ENCODE peak calls at places on chromosomes 3 and 15, in six cellular contexts. One of them, this sample, is unnamed.

GRCh38 chr3:169241928-169242751 is 421.4 kb downstream of the MECOM start:
- DNase-seq in fibroblast of the aortic adventitia: peak; percentile 88
- DNase-seq in NAMALWA: no peak
- DNase-seq in brain microvascular endothelial cell: peak; percentile 86
- DNase-seq in left ventricle myocardium superior: peak; percentile 59
- DNase-seq in ascending aorta: no peak
- DNase-seq in this sample: peak; percentile 52

GRCh38 chr3:120438971-120439370 is 11.8 kb downstream of the FSTL1 start:
- DNase-seq in NAMALWA: no peak
- DNase-seq in fibroblast of the aortic adventitia: peak; percentile 95
- DNase-seq in brain microvascular endothelial cell: peak; percentile 95
- DNase-seq in left ventricle myocardium superior: peak; percentile 65
- DNase-seq in ascending aorta: no peak
- DNase-seq in this sample: no peak

GRCh38 chr3:105878061-105878460 is 9.2 kb upstream of the CBLB start:
- DNase-seq in ascending aorta: no peak
- DNase-seq in left ventricle myocardium superior: no peak
- DNase-seq in brain microvascular endothelial cell: no peak
- DNase-seq in NAMALWA: no peak
- DNase-seq in fibroblast of the aortic adventitia: peak; percentile 73
- DNase-seq in this sample: no peak

GRCh38 chr3:29585368-29585767 is 304.5 kb downstream of the RBMS3 start:
- DNase-seq in brain microvascular endothelial cell: no peak
- DNase-seq in fibroblast of the aortic adventitia: no peak
- DNase-seq in NAMALWA: no peak
- DNase-seq in ascending aorta: no peak
- DNase-seq in left ventricle myocardium superior: no peak
- DNase-seq in this sample: no peak

GRCh38 chr3:26353052-26353451 is 269.5 kb upstream of the LRRC3B start:
- DNase-seq in fibroblast of the aortic adventitia: no peak
- DNase-seq in NAMALWA: no peak
- DNase-seq in left ventricle myocardium superior: no peak
- DNase-seq in ascending aorta: no peak
- DNase-seq in brain microvascular endothelial cell: no peak
- DNase-seq in this sample: no peak

GRCh38 chr3:62445267-62445666 is 71.9 kb upstream of the FEZF2 start:
- DNase-seq in brain microvascular endothelial cell: no peak
- DNase-seq in ascending aorta: no peak
- DNase-seq in NAMALWA: peak; percentile 5
- DNase-seq in fibroblast of the aortic adventitia: peak; percentile 55
- DNase-seq in left ventricle myocardium superior: no peak
- DNase-seq in this sample: no peak

GRCh38 chr3:81749285-81749684 is 12.2 kb downstream of the GBE1 start:
- DNase-seq in NAMALWA: no peak
- DNase-seq in left ventricle myocardium superior: no peak
- DNase-seq in brain microvascular endothelial cell: peak; percentile 64
- DNase-seq in ascending aorta: no peak
- DNase-seq in fibroblast of the aortic adventitia: peak; percentile 44
- DNase-seq in this sample: no peak

GRCh38 chr15:31279221-31280036 is 47.2 kb upstream of the KLF13 start:
- DNase-seq in brain microvascular endothelial cell: no peak
- DNase-seq in left ventricle myocardium superior: no peak
- DNase-seq in NAMALWA: no peak
- DNase-seq in fibroblast of the aortic adventitia: no peak
- DNase-seq in ascending aorta: no peak
- DNase-seq in this sample: no peak

GRCh38 chr3:134445631-134446030 is 40.2 kb downstream of the ANAPC13 start:
- DNase-seq in fibroblast of the aortic adventitia: peak; percentile 59
- DNase-seq in NAMALWA: no peak
- DNase-seq in brain microvascular endothelial cell: peak; percentile 76
- DNase-seq in ascending aorta: no peak
- DNase-seq in left ventricle myocardium superior: no peak
- DNase-seq in this sample: no peak

GRCh38 chr15:42511010-42511396 is 15.6 kb downstream of the SNAP23 start:
- DNase-seq in ascending aorta: no peak
- DNase-seq in left ventricle myocardium superior: no peak
- DNase-seq in fibroblast of the aortic adventitia: peak; percentile 89
- DNase-seq in NAMALWA: no peak
- DNase-seq in brain microvascular endothelial cell: peak; percentile 63
- DNase-seq in this sample: no peak

GRCh38 chr3:190081387-190081786 is 39.3 kb downstream of the P3H2 start:
- DNase-seq in fibroblast of the aortic adventitia: no peak
- DNase-seq in left ventricle myocardium superior: no peak
- DNase-seq in ascending aorta: no peak
- DNase-seq in brain microvascular endothelial cell: no peak
- DNase-seq in NAMALWA: peak; percentile 3
- DNase-seq in this sample: no peak

GRCh38 chr3:58484049-58484721 is 7.7 kb upstream of the KCTD6 start:
- DNase-seq in fibroblast of the aortic adventitia: no peak
- DNase-seq in NAMALWA: no peak
- DNase-seq in brain microvascular endothelial cell: no peak
- DNase-seq in ascending aorta: no peak
- DNase-seq in left ventricle myocardium superior: no peak
- DNase-seq in this sample: no peak

GRCh38 chr3:47802734-47803477 is at the start of gene DHX30:
- DNase-seq in brain microvascular endothelial cell: peak; percentile 83
- DNase-seq in ascending aorta: peak; percentile 62
- DNase-seq in left ventricle myocardium superior: peak; percentile 94
- DNase-seq in fibroblast of the aortic adventitia: peak; percentile 83
- DNase-seq in NAMALWA: peak; percentile 71
- DNase-seq in this sample: peak; percentile 89

GRCh38 chr3:109772520-109772919 is 435.2 kb upstream of the DPPA4 start:
- DNase-seq in ascending aorta: no peak
- DNase-seq in left ventricle myocardium superior: no peak
- DNase-seq in fibroblast of the aortic adventitia: peak; percentile 10
- DNase-seq in NAMALWA: no peak
- DNase-seq in brain microvascular endothelial cell: no peak
- DNase-seq in this sample: no peak

GRCh38 chr3:139532996-139533395 is 6.5 kb downstream of the RBP1 start:
- DNase-seq in NAMALWA: no peak
- DNase-seq in brain microvascular endothelial cell: no peak
- DNase-seq in ascending aorta: no peak
- DNase-seq in left ventricle myocardium superior: no peak
- DNase-seq in fibroblast of the aortic adventitia: peak; percentile 33
- DNase-seq in this sample: no peak

This sample was measured in Calu3.